ENCODE peak calls at places on chromosomes 7 and 10, in ten cellular contexts. One of them, this sample, is unnamed.

GRCh38 chr10:49161411-49161997 is 26.7 kb downstream of the TMEM273 start:
- DNase-seq in ovary: no peak
- DNase-seq in colonic mucosa: no peak
- DNase-seq in heart right ventricle: no peak
- DNase-seq in A549: no peak
- DNase-seq in keratinocyte: no peak
- DNase-seq in endodermal cell: peak; percentile 59
- DNase-seq in uterus: no peak
- DNase-seq in hepatocyte: peak; percentile 45
- DNase-seq in SJSA1: peak; percentile 35
- DNase-seq in this sample: no peak

GRCh38 chr10:102072867-102073527 is 7.8 kb downstream of the HPS6 start:
- DNase-seq in ovary: peak; percentile 81
- DNase-seq in colonic mucosa: peak; percentile 88
- DNase-seq in heart right ventricle: peak; percentile 83
- DNase-seq in A549: peak; percentile 82
- DNase-seq in keratinocyte: peak; percentile 48
- DNase-seq in endodermal cell: peak; percentile 94
- DNase-seq in uterus: peak; percentile 75
- DNase-seq in hepatocyte: peak; percentile 88
- DNase-seq in SJSA1: peak; percentile 69
- DNase-seq in this sample: peak; percentile 60

GRCh38 chr7:100464791-100465190 is 731 bp upstream of the SPACDR start:
- DNase-seq in ovary: no peak
- DNase-seq in colonic mucosa: no peak
- DNase-seq in heart right ventricle: no peak
- DNase-seq in A549: no peak
- DNase-seq in keratinocyte: no peak
- DNase-seq in endodermal cell: no peak
- DNase-seq in uterus: no peak
- DNase-seq in hepatocyte: no peak
- DNase-seq in SJSA1: no peak
- DNase-seq in this sample: no peak

GRCh38 chr10:93461807-93462178 is 20.3 kb downstream of the MYOF start:
- DNase-seq in ovary: no peak
- DNase-seq in colonic mucosa: no peak
- DNase-seq in heart right ventricle: no peak
- DNase-seq in A549: no peak
- DNase-seq in keratinocyte: no peak
- DNase-seq in endodermal cell: no peak
- DNase-seq in uterus: no peak
- DNase-seq in hepatocyte: no peak
- DNase-seq in SJSA1: no peak
- DNase-seq in this sample: no peak

GRCh38 chr10:35379226-35380137 is 43.2 kb downstream of the CCNY start:
- DNase-seq in ovary: no peak
- DNase-seq in colonic mucosa: no peak
- DNase-seq in heart right ventricle: peak; percentile 80
- DNase-seq in A549: no peak
- DNase-seq in keratinocyte: no peak
- DNase-seq in endodermal cell: peak; percentile 70
- DNase-seq in uterus: no peak
- DNase-seq in hepatocyte: peak; percentile 34
- DNase-seq in SJSA1: no peak
- DNase-seq in this sample: peak; percentile 53

GRCh38 chr10:59977486-59977885 is 71.1 kb upstream of the CCDC6 start:
- DNase-seq in ovary: no peak
- DNase-seq in colonic mucosa: no peak
- DNase-seq in heart right ventricle: no peak
- DNase-seq in A549: no peak
- DNase-seq in keratinocyte: no peak
- DNase-seq in endodermal cell: no peak
- DNase-seq in uterus: no peak
- DNase-seq in hepatocyte: no peak
- DNase-seq in SJSA1: no peak
- DNase-seq in this sample: no peak

GRCh38 chr7:22447759-22448158 is 52.2 kb downstream of the STEAP1B start:
- DNase-seq in ovary: no peak
- DNase-seq in colonic mucosa: no peak
- DNase-seq in heart right ventricle: no peak
- DNase-seq in A549: no peak
- DNase-seq in keratinocyte: no peak
- DNase-seq in endodermal cell: no peak
- DNase-seq in uterus: no peak
- DNase-seq in hepatocyte: no peak
- DNase-seq in SJSA1: no peak
- DNase-seq in this sample: no peak

GRCh38 chr10:110404825-110405224 is 92.9 kb upstream of the DUSP5 start:
- DNase-seq in ovary: no peak
- DNase-seq in colonic mucosa: no peak
- DNase-seq in heart right ventricle: no peak
- DNase-seq in A549: no peak
- DNase-seq in keratinocyte: no peak
- DNase-seq in endodermal cell: no peak
- DNase-seq in uterus: no peak
- DNase-seq in hepatocyte: no peak
- DNase-seq in SJSA1: no peak
- DNase-seq in this sample: no peak

GRCh38 chr7:44097064-44097932 is 6.8 kb upstream of the AEBP1 start:
- DNase-seq in ovary: no peak
- DNase-seq in colonic mucosa: no peak
- DNase-seq in heart right ventricle: no peak
- DNase-seq in A549: no peak
- DNase-seq in keratinocyte: no peak
- DNase-seq in endodermal cell: no peak
- DNase-seq in uterus: no peak
- DNase-seq in hepatocyte: no peak
- DNase-seq in SJSA1: no peak
- DNase-seq in this sample: no peak

GRCh38 chr10:132554991-132555647 is 17.5 kb downstream of the INPP5A start:
- DNase-seq in ovary: no peak
- DNase-seq in colonic mucosa: no peak
- DNase-seq in heart right ventricle: peak; percentile 61
- DNase-seq in A549: no peak
- DNase-seq in keratinocyte: no peak
- DNase-seq in endodermal cell: no peak
- DNase-seq in uterus: no peak
- DNase-seq in hepatocyte: no peak
- DNase-seq in SJSA1: no peak
- DNase-seq in this sample: peak; percentile 72
- H3K4me1 ChIP-seq in ovary: peaks cover 17% of the 10 kb centered on the region
- H3K4me1 ChIP-seq in colonic mucosa: no peaks in the 10 kb centered on the region
- H3K4me1 ChIP-seq in heart right ventricle: peaks cover 40% of the 10 kb centered on the region
- H3K4me1 ChIP-seq in A549: no peaks in the 10 kb centered on the region
- H3K4me1 ChIP-seq in keratinocyte: no peaks in the 10 kb centered on the region
- H3K4me1 ChIP-seq in endodermal cell: no peaks in the 10 kb centered on the region
- H3K4me1 ChIP-seq in uterus: peaks cover 19% of the 10 kb centered on the region
- H3K4me1 ChIP-seq in hepatocyte: peaks cover 5% of the 10 kb centered on the region
- H3K4me1 ChIP-seq in SJSA1: no peaks in the 10 kb centered on the region
- H3K4me1 ChIP-seq in this sample: peaks cover 52% of the 10 kb centered on the region

GRCh38 chr10:133276435-133277201 is at the start of gene ADAM8:
- DNase-seq in ovary: no peak
- DNase-seq in colonic mucosa: no peak
- DNase-seq in heart right ventricle: no peak
- DNase-seq in A549: no peak
- DNase-seq in keratinocyte: no peak
- DNase-seq in endodermal cell: peak; percentile 93
- DNase-seq in uterus: no peak
- DNase-seq in hepatocyte: peak; percentile 64
- DNase-seq in SJSA1: no peak
- DNase-seq in this sample: no peak

GRCh38 chr10:133273534-133274143 is 3.0 kb downstream of the ADAM8 start:
- DNase-seq in ovary: no peak
- DNase-seq in colonic mucosa: no peak
- DNase-seq in heart right ventricle: no peak
- DNase-seq in A549: no peak
- DNase-seq in keratinocyte: no peak
- DNase-seq in endodermal cell: no peak
- DNase-seq in uterus: no peak
- DNase-seq in hepatocyte: no peak
- DNase-seq in SJSA1: no peak
- DNase-seq in this sample: no peak

GRCh38 chr10:133275683-133276092 is 980 bp downstream of the ADAM8 start:
- DNase-seq in ovary: no peak
- DNase-seq in colonic mucosa: no peak
- DNase-seq in heart right ventricle: no peak
- DNase-seq in A549: no peak
- DNase-seq in keratinocyte: no peak
- DNase-seq in endodermal cell: no peak
- DNase-seq in uterus: no peak
- DNase-seq in hepatocyte: no peak
- DNase-seq in SJSA1: no peak
- DNase-seq in this sample: no peak

GRCh38 chr10:133276100-133276434 is 601 bp downstream of the ADAM8 start:
- DNase-seq in ovary: no peak
- DNase-seq in colonic mucosa: no peak
- DNase-seq in heart right ventricle: no peak
- DNase-seq in A549: no peak
- DNase-seq in keratinocyte: no peak
- DNase-seq in endodermal cell: no peak
- DNase-seq in uterus: no peak
- DNase-seq in hepatocyte: no peak
- DNase-seq in SJSA1: no peak
- DNase-seq in this sample: no peak

GRCh38 chr10:133274751-133275682 is 1.7 kb downstream of the ADAM8 start:
- DNase-seq in ovary: no peak
- DNase-seq in colonic mucosa: no peak
- DNase-seq in heart right ventricle: no peak
- DNase-seq in A549: no peak
- DNase-seq in keratinocyte: peak; percentile 88
- DNase-seq in endodermal cell: no peak
- DNase-seq in uterus: no peak
- DNase-seq in hepatocyte: peak; percentile 42
- DNase-seq in SJSA1: no peak
- DNase-seq in this sample: peak; percentile 71
- H3K4me3 ChIP-seq in ovary: no peak overlapping the region
- H3K4me3 ChIP-seq in colonic mucosa: peak overlapping the region; percentile 31
- H3K4me3 ChIP-seq in heart right ventricle: no peak overlapping the region
- H3K4me3 ChIP-seq in A549: no peak overlapping the region
- H3K4me3 ChIP-seq in keratinocyte: peak overlapping the region; percentile 86
- H3K4me3 ChIP-seq in endodermal cell: no peak overlapping the region
- H3K4me3 ChIP-seq in uterus: no peak overlapping the region
- H3K4me3 ChIP-seq in hepatocyte: no peak overlapping the region
- H3K4me3 ChIP-seq in SJSA1: no peak overlapping the region
- H3K4me3 ChIP-seq in this sample: peak overlapping the region; percentile 88

GRCh38 chr7:48113270-48113669 is 24.2 kb downstream of the UPP1 start:
- DNase-seq in ovary: no peak
- DNase-seq in colonic mucosa: no peak
- DNase-seq in heart right ventricle: no peak
- DNase-seq in A549: no peak
- DNase-seq in keratinocyte: no peak
- DNase-seq in endodermal cell: no peak
- DNase-seq in uterus: no peak
- DNase-seq in hepatocyte: no peak
- DNase-seq in SJSA1: no peak
- DNase-seq in this sample: no peak

GRCh38 chr7:48116043-48116442 is 27.0 kb downstream of the UPP1 start:
- DNase-seq in ovary: no peak
- DNase-seq in colonic mucosa: no peak
- DNase-seq in heart right ventricle: no peak
- DNase-seq in A549: no peak
- DNase-seq in keratinocyte: no peak
- DNase-seq in endodermal cell: no peak
- DNase-seq in uterus: no peak
- DNase-seq in hepatocyte: no peak
- DNase-seq in SJSA1: no peak
- DNase-seq in this sample: no peak

GRCh38 chr7:48114115-48114514 is 25.1 kb downstream of the UPP1 start:
- DNase-seq in ovary: no peak
- DNase-seq in colonic mucosa: no peak
- DNase-seq in heart right ventricle: no peak
- DNase-seq in A549: no peak
- DNase-seq in keratinocyte: no peak
- DNase-seq in endodermal cell: no peak
- DNase-seq in uterus: no peak
- DNase-seq in hepatocyte: no peak
- DNase-seq in SJSA1: no peak
- DNase-seq in this sample: no peak

GRCh38 chr7:48114589-48114988 is 25.5 kb downstream of the UPP1 start:
- DNase-seq in ovary: no peak
- DNase-seq in colonic mucosa: no peak
- DNase-seq in heart right ventricle: no peak
- DNase-seq in A549: no peak
- DNase-seq in keratinocyte: no peak
- DNase-seq in endodermal cell: no peak
- DNase-seq in uterus: no peak
- DNase-seq in hepatocyte: no peak
- DNase-seq in SJSA1: no peak
- DNase-seq in this sample: no peak

GRCh38 chr7:48118041-48118440 is 29.0 kb downstream of the UPP1 start:
- DNase-seq in ovary: no peak
- DNase-seq in colonic mucosa: no peak
- DNase-seq in heart right ventricle: no peak
- DNase-seq in A549: no peak
- DNase-seq in keratinocyte: no peak
- DNase-seq in endodermal cell: no peak
- DNase-seq in uterus: peak; percentile 27
- DNase-seq in hepatocyte: no peak
- DNase-seq in SJSA1: no peak
- DNase-seq in this sample: no peak
- H3K4me1 ChIP-seq in ovary: no peaks in the 10 kb centered on the region
- H3K4me1 ChIP-seq in colonic mucosa: no peaks in the 10 kb centered on the region
- H3K4me1 ChIP-seq in heart right ventricle: no peaks in the 10 kb centered on the region
- H3K4me1 ChIP-seq in A549: no peaks in the 10 kb centered on the region
- H3K4me1 ChIP-seq in keratinocyte: peaks cover 10% of the 10 kb centered on the region
- H3K4me1 ChIP-seq in endodermal cell: no peaks in the 10 kb centered on the region
- H3K4me1 ChIP-seq in uterus: no peaks in the 10 kb centered on the region
- H3K4me1 ChIP-seq in hepatocyte: no peaks in the 10 kb centered on the region
- H3K4me1 ChIP-seq in SJSA1: peaks cover 6% of the 10 kb centered on the region
- H3K4me1 ChIP-seq in this sample: no peaks in the 10 kb centered on the region

GRCh38 chr7:120273476-120273975 is 551 bp downstream of the KCND2 start:
- DNase-seq in ovary: peak; percentile 81
- DNase-seq in colonic mucosa: no peak
- DNase-seq in heart right ventricle: no peak
- DNase-seq in A549: no peak
- DNase-seq in keratinocyte: no peak
- DNase-seq in endodermal cell: peak; percentile 86
- DNase-seq in uterus: peak; percentile 55
- DNase-seq in hepatocyte: peak; percentile 69
- DNase-seq in SJSA1: no peak
- DNase-seq in this sample: no peak

GRCh38 chr7:120274899-120275298 is 1.9 kb downstream of the KCND2 start:
- DNase-seq in ovary: no peak
- DNase-seq in colonic mucosa: no peak
- DNase-seq in heart right ventricle: no peak
- DNase-seq in A549: no peak
- DNase-seq in keratinocyte: no peak
- DNase-seq in endodermal cell: no peak
- DNase-seq in uterus: no peak
- DNase-seq in hepatocyte: no peak
- DNase-seq in SJSA1: no peak
- DNase-seq in this sample: no peak

GRCh38 chr7:120274482-120274881 is 1.5 kb downstream of the KCND2 start:
- DNase-seq in ovary: no peak
- DNase-seq in colonic mucosa: no peak
- DNase-seq in heart right ventricle: no peak
- DNase-seq in A549: no peak
- DNase-seq in keratinocyte: no peak
- DNase-seq in endodermal cell: no peak
- DNase-seq in uterus: peak; percentile 14
- DNase-seq in hepatocyte: no peak
- DNase-seq in SJSA1: no peak
- DNase-seq in this sample: no peak

GRCh38 chr7:120272261-120272895 is 597 bp upstream of the KCND2 start:
- DNase-seq in ovary: no peak
- DNase-seq in colonic mucosa: no peak
- DNase-seq in heart right ventricle: no peak
- DNase-seq in A549: peak; percentile 47
- DNase-seq in keratinocyte: peak; percentile 5
- DNase-seq in endodermal cell: peak; percentile 74
- DNase-seq in uterus: peak; percentile 27
- DNase-seq in hepatocyte: peak; percentile 67
- DNase-seq in SJSA1: peak; percentile 15
- DNase-seq in this sample: no peak

GRCh38 chr7:120272896-120273475 is at the start of gene KCND2:
- DNase-seq in ovary: peak; percentile 66
- DNase-seq in colonic mucosa: no peak
- DNase-seq in heart right ventricle: no peak
- DNase-seq in A549: no peak
- DNase-seq in keratinocyte: no peak
- DNase-seq in endodermal cell: peak; percentile 80
- DNase-seq in uterus: peak; percentile 33
- DNase-seq in hepatocyte: peak; percentile 28
- DNase-seq in SJSA1: peak; percentile 2
- DNase-seq in this sample: no peak
- H3K4me3 ChIP-seq in ovary: peak within 1 kb of the TSS; percentile 52
- H3K4me3 ChIP-seq in colonic mucosa: peak within 1 kb of the TSS; percentile 1
- H3K4me3 ChIP-seq in heart right ventricle: peak within 1 kb of the TSS; percentile 36
- H3K4me3 ChIP-seq in A549: peak within 1 kb of the TSS; percentile 40
- H3K4me3 ChIP-seq in keratinocyte: peak within 1 kb of the TSS; percentile 56
- H3K4me3 ChIP-seq in endodermal cell: peak within 1 kb of the TSS; percentile 80
- H3K4me3 ChIP-seq in uterus: peak within 1 kb of the TSS; percentile 53
- H3K4me3 ChIP-seq in hepatocyte: peak within 1 kb of the TSS; percentile 87
- H3K4me3 ChIP-seq in SJSA1: no peak within 1 kb of the TSS
- H3K4me3 ChIP-seq in this sample: no peak within 1 kb of the TSS

This sample was measured in CD8-positive, alpha-beta memory T cell.